ENCODE peak calls at places on chromosomes 16 and 17, in seven cellular contexts. One of them, this sample, is unnamed.

GRCh38 chr17:81437221-81437651 is 42.0 kb downstream of the BAHCC1 start:
- DNase-seq in heart right ventricle: no peak
- DNase-seq in glutamatergic neuron: no peak
- DNase-seq in fibroblast of villous mesenchyme: no peak
- DNase-seq in tibial nerve: no peak
- DNase-seq in fibroblast of the aortic adventitia: no peak
- DNase-seq in left ventricle myocardium inferior: no peak
- DNase-seq in this sample: no peak

GRCh38 chr17:62093188-62094155 is 28.4 kb upstream of the MED13 start:
- DNase-seq in fibroblast of villous mesenchyme: peak; percentile 51
- DNase-seq in heart right ventricle: no peak
- DNase-seq in fibroblast of the aortic adventitia: peak; percentile 85
- DNase-seq in glutamatergic neuron: no peak
- DNase-seq in tibial nerve: no peak
- DNase-seq in left ventricle myocardium inferior: no peak
- DNase-seq in this sample: no peak

GRCh38 chr16:15572329-15573001 is 70.5 kb downstream of the MARF1 start:
- DNase-seq in fibroblast of the aortic adventitia: peak; percentile 94
- DNase-seq in heart right ventricle: no peak
- DNase-seq in left ventricle myocardium inferior: no peak
- DNase-seq in glutamatergic neuron: no peak
- DNase-seq in fibroblast of villous mesenchyme: peak; percentile 90
- DNase-seq in tibial nerve: no peak
- DNase-seq in this sample: no peak

GRCh38 chr17:57211543-57211942 is 44.8 kb upstream of the MSI2 start:
- DNase-seq in left ventricle myocardium inferior: no peak
- DNase-seq in heart right ventricle: no peak
- DNase-seq in glutamatergic neuron: no peak
- DNase-seq in fibroblast of the aortic adventitia: no peak
- DNase-seq in fibroblast of villous mesenchyme: peak; percentile 13
- DNase-seq in tibial nerve: no peak
- DNase-seq in this sample: no peak

GRCh38 chr17:75639327-75639726 is 6.1 kb downstream of the SMIM5 start:
- DNase-seq in glutamatergic neuron: no peak
- DNase-seq in fibroblast of villous mesenchyme: no peak
- DNase-seq in heart right ventricle: no peak
- DNase-seq in tibial nerve: no peak
- DNase-seq in fibroblast of the aortic adventitia: no peak
- DNase-seq in left ventricle myocardium inferior: no peak
- DNase-seq in this sample: no peak

GRCh38 chr17:27944546-27945332 is 51.6 kb upstream of the LYRM9 start:
- DNase-seq in tibial nerve: no peak
- DNase-seq in left ventricle myocardium inferior: no peak
- DNase-seq in fibroblast of villous mesenchyme: no peak
- DNase-seq in glutamatergic neuron: no peak
- DNase-seq in fibroblast of the aortic adventitia: no peak
- DNase-seq in heart right ventricle: no peak
- DNase-seq in this sample: no peak

GRCh38 chr17:82239926-82240505 is 11.2 kb downstream of the SLC16A3 start:
- DNase-seq in heart right ventricle: no peak
- DNase-seq in left ventricle myocardium inferior: no peak
- DNase-seq in tibial nerve: no peak
- DNase-seq in glutamatergic neuron: no peak
- DNase-seq in fibroblast of the aortic adventitia: no peak
- DNase-seq in fibroblast of villous mesenchyme: peak; percentile 41
- DNase-seq in this sample: no peak

GRCh38 chr17:34252138-34252889 is 2.8 kb upstream of the CCL2 start:
- DNase-seq in fibroblast of the aortic adventitia: peak; percentile 97
- DNase-seq in fibroblast of villous mesenchyme: peak; percentile 87
- DNase-seq in tibial nerve: peak; percentile 95
- DNase-seq in glutamatergic neuron: no peak
- DNase-seq in left ventricle myocardium inferior: peak; percentile 98
- DNase-seq in heart right ventricle: peak; percentile 97
- DNase-seq in this sample: no peak

GRCh38 chr17:62792122-62792800 is 15.9 kb downstream of the MARCHF10 start:
- DNase-seq in fibroblast of the aortic adventitia: peak; percentile 63
- DNase-seq in heart right ventricle: no peak
- DNase-seq in left ventricle myocardium inferior: no peak
- DNase-seq in fibroblast of villous mesenchyme: peak; percentile 93
- DNase-seq in tibial nerve: no peak
- DNase-seq in glutamatergic neuron: no peak
- DNase-seq in this sample: no peak

GRCh38 chr17:82082456-82082855 is 15.6 kb downstream of the FASN start:
- DNase-seq in heart right ventricle: no peak
- DNase-seq in fibroblast of villous mesenchyme: no peak
- DNase-seq in glutamatergic neuron: no peak
- DNase-seq in fibroblast of the aortic adventitia: no peak
- DNase-seq in left ventricle myocardium inferior: no peak
- DNase-seq in tibial nerve: no peak
- DNase-seq in this sample: no peak

GRCh38 chr17:5897320-5897911 is 172.8 kb upstream of the WSCD1 start:
- DNase-seq in fibroblast of villous mesenchyme: no peak
- DNase-seq in fibroblast of the aortic adventitia: no peak
- DNase-seq in tibial nerve: no peak
- DNase-seq in glutamatergic neuron: no peak
- DNase-seq in left ventricle myocardium inferior: no peak
- DNase-seq in heart right ventricle: no peak
- DNase-seq in this sample: no peak

GRCh38 chr17:31546650-31547049 is 155.2 kb downstream of the RAB11FIP4 start:
- DNase-seq in heart right ventricle: no peak
- DNase-seq in tibial nerve: no peak
- DNase-seq in glutamatergic neuron: no peak
- DNase-seq in left ventricle myocardium inferior: no peak
- DNase-seq in fibroblast of villous mesenchyme: no peak
- DNase-seq in fibroblast of the aortic adventitia: no peak
- DNase-seq in this sample: no peak

GRCh38 chr17:63519972-63520882 is 2.9 kb upstream of the KCNH6 start:
- DNase-seq in left ventricle myocardium inferior: no peak
- DNase-seq in fibroblast of the aortic adventitia: no peak
- DNase-seq in glutamatergic neuron: no peak
- DNase-seq in heart right ventricle: no peak
- DNase-seq in tibial nerve: no peak
- DNase-seq in fibroblast of villous mesenchyme: no peak
- DNase-seq in this sample: no peak

GRCh38 chr17:17343160-17343735 is 40.1 kb downstream of the NT5M start:
- DNase-seq in left ventricle myocardium inferior: no peak
- DNase-seq in tibial nerve: no peak
- DNase-seq in fibroblast of the aortic adventitia: no peak
- DNase-seq in heart right ventricle: no peak
- DNase-seq in fibroblast of villous mesenchyme: no peak
- DNase-seq in glutamatergic neuron: no peak
- DNase-seq in this sample: no peak

GRCh38 chr17:53344778-53345177 is 477.9 kb upstream of the KIF2B start:
- DNase-seq in glutamatergic neuron: no peak
- DNase-seq in left ventricle myocardium inferior: no peak
- DNase-seq in heart right ventricle: no peak
- DNase-seq in tibial nerve: no peak
- DNase-seq in fibroblast of the aortic adventitia: no peak
- DNase-seq in fibroblast of villous mesenchyme: no peak
- DNase-seq in this sample: no peak

GRCh38 chr17:21089933-21090888 is 36.6 kb upstream of the DHRS7B start:
- DNase-seq in heart right ventricle: no peak
- DNase-seq in glutamatergic neuron: no peak
- DNase-seq in tibial nerve: no peak
- DNase-seq in fibroblast of villous mesenchyme: no peak
- DNase-seq in left ventricle myocardium inferior: no peak
- DNase-seq in fibroblast of the aortic adventitia: no peak
- DNase-seq in this sample: no peak

GRCh38 chr17:56880133-56880532 is 33.7 kb downstream of the TRIM25 start:
- DNase-seq in tibial nerve: no peak
- DNase-seq in glutamatergic neuron: no peak
- DNase-seq in fibroblast of villous mesenchyme: no peak
- DNase-seq in fibroblast of the aortic adventitia: no peak
- DNase-seq in heart right ventricle: no peak
- DNase-seq in left ventricle myocardium inferior: no peak
- DNase-seq in this sample: no peak

GRCh38 chr16:83840060-83840617 is 32.4 kb downstream of the HSBP1 start:
- DNase-seq in left ventricle myocardium inferior: no peak
- DNase-seq in tibial nerve: no peak
- DNase-seq in heart right ventricle: no peak
- DNase-seq in fibroblast of the aortic adventitia: no peak
- DNase-seq in fibroblast of villous mesenchyme: no peak
- DNase-seq in glutamatergic neuron: no peak
- DNase-seq in this sample: no peak

GRCh38 chr16:56202036-56202435 is 10.7 kb downstream of the GNAO1 start:
- DNase-seq in glutamatergic neuron: no peak
- DNase-seq in fibroblast of the aortic adventitia: no peak
- DNase-seq in heart right ventricle: no peak
- DNase-seq in left ventricle myocardium inferior: no peak
- DNase-seq in tibial nerve: no peak
- DNase-seq in fibroblast of villous mesenchyme: no peak
- DNase-seq in this sample: no peak

GRCh38 chr16:83344014-83344413 is 463.8 kb upstream of the HSBP1 start:
- DNase-seq in fibroblast of villous mesenchyme: peak; percentile 95
- DNase-seq in glutamatergic neuron: no peak
- DNase-seq in heart right ventricle: no peak
- DNase-seq in fibroblast of the aortic adventitia: peak; percentile 84
- DNase-seq in left ventricle myocardium inferior: no peak
- DNase-seq in tibial nerve: no peak
- DNase-seq in this sample: no peak

GRCh38 chr16:48232459-48233040 is 11.6 kb upstream of the LONP2 start:
- DNase-seq in fibroblast of villous mesenchyme: no peak
- DNase-seq in left ventricle myocardium inferior: no peak
- DNase-seq in heart right ventricle: no peak
- DNase-seq in glutamatergic neuron: no peak
- DNase-seq in tibial nerve: no peak
- DNase-seq in fibroblast of the aortic adventitia: no peak
- DNase-seq in this sample: no peak

GRCh38 chr17:45001310-45001709 is 33.2 kb upstream of the C1QL1 start:
- DNase-seq in tibial nerve: no peak
- DNase-seq in left ventricle myocardium inferior: no peak
- DNase-seq in glutamatergic neuron: no peak
- DNase-seq in fibroblast of villous mesenchyme: no peak
- DNase-seq in heart right ventricle: no peak
- DNase-seq in fibroblast of the aortic adventitia: no peak
- DNase-seq in this sample: no peak

GRCh38 chr17:14553847-14554246 is 253.0 kb downstream of the HS3ST3B1 start:
- DNase-seq in tibial nerve: no peak
- DNase-seq in glutamatergic neuron: no peak
- DNase-seq in fibroblast of villous mesenchyme: no peak
- DNase-seq in left ventricle myocardium inferior: no peak
- DNase-seq in heart right ventricle: no peak
- DNase-seq in fibroblast of the aortic adventitia: no peak
- DNase-seq in this sample: no peak

GRCh38 chr17:8121531-8122390 is 2.1 kb downstream of the HES7 start:
- DNase-seq in left ventricle myocardium inferior: no peak
- DNase-seq in fibroblast of the aortic adventitia: peak; percentile 45
- DNase-seq in heart right ventricle: peak; percentile 45
- DNase-seq in glutamatergic neuron: peak; percentile 75
- DNase-seq in tibial nerve: no peak
- DNase-seq in fibroblast of villous mesenchyme: peak; percentile 77
- DNase-seq in this sample: no peak

GRCh38 chr16:12829096-12829888 is 25.6 kb upstream of the CPPED1 start:
- DNase-seq in tibial nerve: no peak
- DNase-seq in fibroblast of villous mesenchyme: no peak
- DNase-seq in heart right ventricle: no peak
- DNase-seq in fibroblast of the aortic adventitia: no peak
- DNase-seq in glutamatergic neuron: no peak
- DNase-seq in left ventricle myocardium inferior: no peak
- DNase-seq in this sample: no peak

GRCh38 chr16:77975942-77976341 is 46.4 kb upstream of the CLEC3A start:
- DNase-seq in fibroblast of the aortic adventitia: no peak
- DNase-seq in left ventricle myocardium inferior: no peak
- DNase-seq in glutamatergic neuron: no peak
- DNase-seq in fibroblast of villous mesenchyme: no peak
- DNase-seq in tibial nerve: no peak
- DNase-seq in heart right ventricle: no peak
- DNase-seq in this sample: no peak
- TF ChIP-seq CTCF in fibroblast of the aortic adventitia: no peak
- TF ChIP-seq CTCF in left ventricle myocardium inferior: no peak
- TF ChIP-seq CTCF in glutamatergic neuron: peak; percentile 37
- TF ChIP-seq CTCF in fibroblast of villous mesenchyme: no peak
- TF ChIP-seq CTCF in tibial nerve: no peak
- TF ChIP-seq CTCF in heart right ventricle: no peak
- TF ChIP-seq CTCF in this sample: peak; percentile 22

GRCh38 chr16:66871840-66872239 is 8.5 kb upstream of the PDP2 start:
- DNase-seq in glutamatergic neuron: no peak
- DNase-seq in fibroblast of the aortic adventitia: no peak
- DNase-seq in left ventricle myocardium inferior: no peak
- DNase-seq in tibial nerve: no peak
- DNase-seq in heart right ventricle: no peak
- DNase-seq in fibroblast of villous mesenchyme: no peak
- DNase-seq in this sample: no peak
- TF ChIP-seq CTCF in glutamatergic neuron: no peak
- TF ChIP-seq CTCF in fibroblast of the aortic adventitia: no peak
- TF ChIP-seq CTCF in left ventricle myocardium inferior: no peak
- TF ChIP-seq CTCF in tibial nerve: no peak
- TF ChIP-seq CTCF in heart right ventricle: no peak
- TF ChIP-seq CTCF in fibroblast of villous mesenchyme: no peak
- TF ChIP-seq CTCF in this sample: no peak

DNA sequence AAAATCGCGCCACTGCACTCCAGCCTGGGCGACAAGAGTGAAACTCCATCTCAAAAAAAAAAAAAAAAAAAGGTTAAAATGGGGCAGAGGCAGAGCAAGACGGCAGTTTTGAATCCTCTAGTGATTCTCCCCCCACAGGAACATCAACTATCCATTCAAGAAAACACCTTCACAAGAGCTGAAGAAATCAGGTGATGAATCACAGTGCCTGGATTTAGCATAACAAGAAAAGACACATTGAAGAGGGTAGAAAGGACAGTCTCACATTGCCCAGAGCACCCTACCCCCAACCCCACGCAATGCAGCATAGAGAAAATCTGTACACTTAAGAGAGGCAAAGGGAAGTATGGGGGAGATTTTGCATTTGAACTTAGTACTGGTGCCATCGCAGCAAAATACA is 28.8 kb upstream of the RNF43 start:
- DNase-seq in left ventricle myocardium inferior: no peak
- DNase-seq in heart right ventricle: no peak
- DNase-seq in fibroblast of villous mesenchyme: no peak
- DNase-seq in glutamatergic neuron: no peak
- DNase-seq in tibial nerve: no peak
- DNase-seq in fibroblast of the aortic adventitia: no peak
- DNase-seq in this sample: no peak
- TF ChIP-seq CTCF in left ventricle myocardium inferior: no peak
- TF ChIP-seq CTCF in heart right ventricle: no peak
- TF ChIP-seq CTCF in fibroblast of villous mesenchyme: no peak
- TF ChIP-seq CTCF in glutamatergic neuron: no peak
- TF ChIP-seq CTCF in tibial nerve: no peak
- TF ChIP-seq CTCF in fibroblast of the aortic adventitia: no peak
- TF ChIP-seq CTCF in this sample: no peak

DNA sequence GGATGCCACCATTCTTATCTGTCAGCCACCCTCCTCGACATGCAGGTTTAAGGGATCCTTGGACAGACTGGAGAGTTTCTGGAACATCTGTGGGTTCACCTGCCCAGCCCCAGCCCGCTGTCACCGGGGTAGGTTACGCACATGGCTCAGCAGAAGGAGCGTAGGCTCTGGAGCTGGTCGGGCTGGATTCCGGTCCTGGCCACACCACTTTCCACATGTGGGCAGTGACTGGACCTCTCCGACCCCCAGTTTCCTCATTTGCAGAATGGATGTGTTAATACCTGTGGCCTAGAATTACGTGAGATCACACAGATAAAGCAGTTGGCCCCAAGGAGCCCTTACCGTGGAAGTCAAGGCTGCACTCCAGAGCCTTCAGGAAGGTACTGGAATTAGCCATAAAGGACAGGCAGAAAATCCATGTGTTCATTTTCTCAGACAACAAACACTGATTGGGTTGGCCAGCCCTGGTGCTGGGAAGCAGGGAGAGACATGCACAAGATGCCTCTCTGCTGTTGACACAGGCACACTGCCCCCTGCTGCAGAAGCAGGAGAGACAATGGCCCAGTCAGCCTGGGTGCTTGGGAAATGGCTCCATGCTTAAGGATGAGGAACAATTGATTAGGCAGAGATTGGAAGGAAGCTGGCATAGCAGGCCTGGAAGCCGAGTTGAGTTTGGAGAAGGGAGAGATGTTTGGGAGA is 58.8 kb downstream of the SF3B3 start:
- DNase-seq in fibroblast of the aortic adventitia: no peak
- DNase-seq in left ventricle myocardium inferior: no peak
- DNase-seq in heart right ventricle: no peak
- DNase-seq in tibial nerve: no peak
- DNase-seq in glutamatergic neuron: no peak
- DNase-seq in fibroblast of villous mesenchyme: no peak
- DNase-seq in this sample: no peak
- TF ChIP-seq CTCF in fibroblast of the aortic adventitia: peak; percentile 15
- TF ChIP-seq CTCF in left ventricle myocardium inferior: peak; percentile 19
- TF ChIP-seq CTCF in heart right ventricle: no peak
- TF ChIP-seq CTCF in tibial nerve: no peak
- TF ChIP-seq CTCF in glutamatergic neuron: no peak
- TF ChIP-seq CTCF in fibroblast of villous mesenchyme: peak; percentile 40
- TF ChIP-seq CTCF in this sample: peak; percentile 47